ENCODE peak calls at places on chromosomes 16 and 17, in ten cellular contexts. One of them, this sample, is unnamed.

GRCh38 chr16:67084345-67085028 is 25.3 kb upstream of the PHAF1 start:
- DNase-seq in occipital lobe: no peak
- DNase-seq in pancreas: no peak
- DNase-seq in foreskin melanocyte: no peak
- DNase-seq in activated CD4-positive, alpha-beta T cell treated with anti-CD3 and anti-CD28 coated beads, Interleukin-2, amount 10 ng/mL, durations not matched to agents 7 days and 5 days: no peak
- DNase-seq in erythroblast: no peak
- DNase-seq in iris pigment epithelial cell: peak; percentile 79
- DNase-seq in C1 segment of cervical spinal cord: no peak
- DNase-seq in mesothelial cell of epicardium: no peak
- DNase-seq in progenitor cell of endocrine pancreas: no peak
- DNase-seq in this sample: no peak

GRCh38 chr16:4214215-4214621 is 27.7 kb downstream of the SRL start:
- DNase-seq in occipital lobe: no peak
- DNase-seq in pancreas: no peak
- DNase-seq in foreskin melanocyte: no peak
- DNase-seq in activated CD4-positive, alpha-beta T cell treated with anti-CD3 and anti-CD28 coated beads, Interleukin-2, amount 10 ng/mL, durations not matched to agents 7 days and 5 days: no peak
- DNase-seq in erythroblast: no peak
- DNase-seq in iris pigment epithelial cell: peak; percentile 94
- DNase-seq in C1 segment of cervical spinal cord: no peak
- DNase-seq in mesothelial cell of epicardium: no peak
- DNase-seq in progenitor cell of endocrine pancreas: no peak
- DNase-seq in this sample: no peak

GRCh38 chr17:13311301-13311700 is 290.4 kb downstream of the HS3ST3A1 start:
- DNase-seq in occipital lobe: no peak
- DNase-seq in pancreas: no peak
- DNase-seq in foreskin melanocyte: peak; percentile 57
- DNase-seq in activated CD4-positive, alpha-beta T cell treated with anti-CD3 and anti-CD28 coated beads, Interleukin-2, amount 10 ng/mL, durations not matched to agents 7 days and 5 days: no peak
- DNase-seq in erythroblast: no peak
- DNase-seq in iris pigment epithelial cell: peak; percentile 37
- DNase-seq in C1 segment of cervical spinal cord: no peak
- DNase-seq in mesothelial cell of epicardium: no peak
- DNase-seq in progenitor cell of endocrine pancreas: no peak
- DNase-seq in this sample: no peak

GRCh38 chr17:40548982-40549680 is 16.1 kb downstream of the CCR7 start:
- DNase-seq in occipital lobe: no peak
- DNase-seq in pancreas: peak; percentile 45
- DNase-seq in foreskin melanocyte: peak; percentile 27
- DNase-seq in activated CD4-positive, alpha-beta T cell treated with anti-CD3 and anti-CD28 coated beads, Interleukin-2, amount 10 ng/mL, durations not matched to agents 7 days and 5 days: peak; percentile 18
- DNase-seq in erythroblast: no peak
- DNase-seq in iris pigment epithelial cell: peak; percentile 98
- DNase-seq in C1 segment of cervical spinal cord: no peak
- DNase-seq in mesothelial cell of epicardium: peak; percentile 36
- DNase-seq in progenitor cell of endocrine pancreas: peak; percentile 8
- DNase-seq in this sample: no peak

GRCh38 chr17:77865109-77865611 is 93.3 kb upstream of the TNRC6C start:
- DNase-seq in occipital lobe: no peak
- DNase-seq in pancreas: peak; percentile 47
- DNase-seq in foreskin melanocyte: no peak
- DNase-seq in activated CD4-positive, alpha-beta T cell treated with anti-CD3 and anti-CD28 coated beads, Interleukin-2, amount 10 ng/mL, durations not matched to agents 7 days and 5 days: no peak
- DNase-seq in erythroblast: no peak
- DNase-seq in iris pigment epithelial cell: no peak
- DNase-seq in C1 segment of cervical spinal cord: no peak
- DNase-seq in mesothelial cell of epicardium: no peak
- DNase-seq in progenitor cell of endocrine pancreas: no peak
- DNase-seq in this sample: no peak

GRCh38 chr16:56669005-56669839 is at the start of gene MT1H:
- DNase-seq in occipital lobe: no peak
- DNase-seq in pancreas: peak; percentile 82
- DNase-seq in foreskin melanocyte: no peak
- DNase-seq in activated CD4-positive, alpha-beta T cell treated with anti-CD3 and anti-CD28 coated beads, Interleukin-2, amount 10 ng/mL, durations not matched to agents 7 days and 5 days: peak; percentile 17
- DNase-seq in erythroblast: peak; percentile 36
- DNase-seq in iris pigment epithelial cell: no peak
- DNase-seq in C1 segment of cervical spinal cord: no peak
- DNase-seq in mesothelial cell of epicardium: no peak
- DNase-seq in progenitor cell of endocrine pancreas: no peak
- DNase-seq in this sample: no peak

GRCh38 chr16:82344157-82344556 is 174.1 kb upstream of the MPHOSPH6 start:
- DNase-seq in occipital lobe: peak; percentile 2
- DNase-seq in pancreas: no peak
- DNase-seq in foreskin melanocyte: no peak
- DNase-seq in activated CD4-positive, alpha-beta T cell treated with anti-CD3 and anti-CD28 coated beads, Interleukin-2, amount 10 ng/mL, durations not matched to agents 7 days and 5 days: no peak
- DNase-seq in erythroblast: no peak
- DNase-seq in iris pigment epithelial cell: peak; percentile 10
- DNase-seq in C1 segment of cervical spinal cord: peak; percentile 12
- DNase-seq in mesothelial cell of epicardium: no peak
- DNase-seq in progenitor cell of endocrine pancreas: no peak
- DNase-seq in this sample: no peak

GRCh38 chr17:56230660-56231059 is 77.4 kb downstream of the ANKFN1 start:
- DNase-seq in occipital lobe: no peak
- DNase-seq in pancreas: no peak
- DNase-seq in foreskin melanocyte: no peak
- DNase-seq in activated CD4-positive, alpha-beta T cell treated with anti-CD3 and anti-CD28 coated beads, Interleukin-2, amount 10 ng/mL, durations not matched to agents 7 days and 5 days: no peak
- DNase-seq in erythroblast: no peak
- DNase-seq in iris pigment epithelial cell: no peak
- DNase-seq in C1 segment of cervical spinal cord: no peak
- DNase-seq in mesothelial cell of epicardium: no peak
- DNase-seq in progenitor cell of endocrine pancreas: no peak
- DNase-seq in this sample: no peak

GRCh38 chr16:50386819-50387218 is 18.0 kb upstream of the BRD7 start:
- DNase-seq in occipital lobe: no peak
- DNase-seq in pancreas: no peak
- DNase-seq in foreskin melanocyte: no peak
- DNase-seq in activated CD4-positive, alpha-beta T cell treated with anti-CD3 and anti-CD28 coated beads, Interleukin-2, amount 10 ng/mL, durations not matched to agents 7 days and 5 days: no peak
- DNase-seq in erythroblast: no peak
- DNase-seq in iris pigment epithelial cell: no peak
- DNase-seq in C1 segment of cervical spinal cord: no peak
- DNase-seq in mesothelial cell of epicardium: no peak
- DNase-seq in progenitor cell of endocrine pancreas: no peak
- DNase-seq in this sample: no peak

GRCh38 chr16:48053346-48053745 is 102.4 kb downstream of the ABCC12 start:
- DNase-seq in occipital lobe: no peak
- DNase-seq in pancreas: no peak
- DNase-seq in foreskin melanocyte: peak; percentile 89
- DNase-seq in activated CD4-positive, alpha-beta T cell treated with anti-CD3 and anti-CD28 coated beads, Interleukin-2, amount 10 ng/mL, durations not matched to agents 7 days and 5 days: no peak
- DNase-seq in erythroblast: no peak
- DNase-seq in iris pigment epithelial cell: peak; percentile 75
- DNase-seq in C1 segment of cervical spinal cord: no peak
- DNase-seq in mesothelial cell of epicardium: peak; percentile 53
- DNase-seq in progenitor cell of endocrine pancreas: peak; percentile 35
- DNase-seq in this sample: no peak

GRCh38 chr16:11417487-11417886 is 72.2 kb downstream of the RMI2 start:
- DNase-seq in occipital lobe: no peak
- DNase-seq in pancreas: no peak
- DNase-seq in foreskin melanocyte: no peak
- DNase-seq in activated CD4-positive, alpha-beta T cell treated with anti-CD3 and anti-CD28 coated beads, Interleukin-2, amount 10 ng/mL, durations not matched to agents 7 days and 5 days: no peak
- DNase-seq in erythroblast: no peak
- DNase-seq in iris pigment epithelial cell: no peak
- DNase-seq in C1 segment of cervical spinal cord: no peak
- DNase-seq in mesothelial cell of epicardium: no peak
- DNase-seq in progenitor cell of endocrine pancreas: no peak
- DNase-seq in this sample: no peak

GRCh38 chr17:47852113-47852949 is 1.4 kb upstream of the SP6 start:
- DNase-seq in occipital lobe: no peak
- DNase-seq in pancreas: no peak
- DNase-seq in foreskin melanocyte: no peak
- DNase-seq in activated CD4-positive, alpha-beta T cell treated with anti-CD3 and anti-CD28 coated beads, Interleukin-2, amount 10 ng/mL, durations not matched to agents 7 days and 5 days: no peak
- DNase-seq in erythroblast: no peak
- DNase-seq in iris pigment epithelial cell: no peak
- DNase-seq in C1 segment of cervical spinal cord: no peak
- DNase-seq in mesothelial cell of epicardium: no peak
- DNase-seq in progenitor cell of endocrine pancreas: no peak
- DNase-seq in this sample: peak; percentile 69

GRCh38 chr17:11294826-11295225 is 53.8 kb downstream of the SHISA6 start:
- DNase-seq in occipital lobe: no peak
- DNase-seq in pancreas: no peak
- DNase-seq in foreskin melanocyte: no peak
- DNase-seq in activated CD4-positive, alpha-beta T cell treated with anti-CD3 and anti-CD28 coated beads, Interleukin-2, amount 10 ng/mL, durations not matched to agents 7 days and 5 days: no peak
- DNase-seq in erythroblast: no peak
- DNase-seq in iris pigment epithelial cell: no peak
- DNase-seq in C1 segment of cervical spinal cord: no peak
- DNase-seq in mesothelial cell of epicardium: no peak
- DNase-seq in progenitor cell of endocrine pancreas: no peak
- DNase-seq in this sample: no peak

GRCh38 chr17:17814162-17815061 is 22.4 kb downstream of the SREBF1 start:
- DNase-seq in occipital lobe: no peak
- DNase-seq in pancreas: no peak
- DNase-seq in foreskin melanocyte: no peak
- DNase-seq in activated CD4-positive, alpha-beta T cell treated with anti-CD3 and anti-CD28 coated beads, Interleukin-2, amount 10 ng/mL, durations not matched to agents 7 days and 5 days: no peak
- DNase-seq in erythroblast: no peak
- DNase-seq in iris pigment epithelial cell: no peak
- DNase-seq in C1 segment of cervical spinal cord: no peak
- DNase-seq in mesothelial cell of epicardium: no peak
- DNase-seq in progenitor cell of endocrine pancreas: no peak
- DNase-seq in this sample: no peak

GRCh38 chr16:10738231-10739077 is 5.2 kb upstream of the NUBP1 start:
- DNase-seq in occipital lobe: peak; percentile 71
- DNase-seq in pancreas: no peak
- DNase-seq in foreskin melanocyte: peak; percentile 46
- DNase-seq in activated CD4-positive, alpha-beta T cell treated with anti-CD3 and anti-CD28 coated beads, Interleukin-2, amount 10 ng/mL, durations not matched to agents 7 days and 5 days: peak; percentile 56
- DNase-seq in erythroblast: peak; percentile 41
- DNase-seq in iris pigment epithelial cell: peak; percentile 84
- DNase-seq in C1 segment of cervical spinal cord: peak; percentile 41
- DNase-seq in mesothelial cell of epicardium: no peak
- DNase-seq in progenitor cell of endocrine pancreas: no peak
- DNase-seq in this sample: peak; percentile 62

GRCh38 chr17:82432017-82432416 is 13.6 kb upstream of the OGFOD3 start:
- DNase-seq in occipital lobe: no peak
- DNase-seq in pancreas: no peak
- DNase-seq in foreskin melanocyte: no peak
- DNase-seq in activated CD4-positive, alpha-beta T cell treated with anti-CD3 and anti-CD28 coated beads, Interleukin-2, amount 10 ng/mL, durations not matched to agents 7 days and 5 days: no peak
- DNase-seq in erythroblast: no peak
- DNase-seq in iris pigment epithelial cell: no peak
- DNase-seq in C1 segment of cervical spinal cord: no peak
- DNase-seq in mesothelial cell of epicardium: no peak
- DNase-seq in progenitor cell of endocrine pancreas: no peak
- DNase-seq in this sample: no peak

GRCh38 chr17:73657473-73658116 is 13.3 kb upstream of the SDK2 start:
- DNase-seq in occipital lobe: no peak
- DNase-seq in pancreas: peak; percentile 85
- DNase-seq in foreskin melanocyte: no peak
- DNase-seq in activated CD4-positive, alpha-beta T cell treated with anti-CD3 and anti-CD28 coated beads, Interleukin-2, amount 10 ng/mL, durations not matched to agents 7 days and 5 days: peak; percentile 15
- DNase-seq in erythroblast: no peak
- DNase-seq in iris pigment epithelial cell: peak; percentile 17
- DNase-seq in C1 segment of cervical spinal cord: no peak
- DNase-seq in mesothelial cell of epicardium: peak; percentile 72
- DNase-seq in progenitor cell of endocrine pancreas: peak; percentile 43
- DNase-seq in this sample: peak; percentile 29

GRCh38 chr16:85204242-85205010 is 92.2 kb upstream of the CIBAR2 start:
- DNase-seq in occipital lobe: no peak
- DNase-seq in pancreas: no peak
- DNase-seq in foreskin melanocyte: peak; percentile 6
- DNase-seq in activated CD4-positive, alpha-beta T cell treated with anti-CD3 and anti-CD28 coated beads, Interleukin-2, amount 10 ng/mL, durations not matched to agents 7 days and 5 days: no peak
- DNase-seq in erythroblast: no peak
- DNase-seq in iris pigment epithelial cell: peak; percentile 82
- DNase-seq in C1 segment of cervical spinal cord: no peak
- DNase-seq in mesothelial cell of epicardium: no peak
- DNase-seq in progenitor cell of endocrine pancreas: no peak
- DNase-seq in this sample: no peak

GRCh38 chr17:77546772-77547201 is 406.0 kb downstream of the SEC14L1 start:
- DNase-seq in occipital lobe: no peak
- DNase-seq in pancreas: no peak
- DNase-seq in foreskin melanocyte: no peak
- DNase-seq in activated CD4-positive, alpha-beta T cell treated with anti-CD3 and anti-CD28 coated beads, Interleukin-2, amount 10 ng/mL, durations not matched to agents 7 days and 5 days: no peak
- DNase-seq in erythroblast: no peak
- DNase-seq in iris pigment epithelial cell: no peak
- DNase-seq in C1 segment of cervical spinal cord: no peak
- DNase-seq in mesothelial cell of epicardium: no peak
- DNase-seq in progenitor cell of endocrine pancreas: no peak
- DNase-seq in this sample: no peak

GRCh38 chr17:65198653-65199382 is 61.6 kb downstream of the RGS9 start:
- DNase-seq in occipital lobe: no peak
- DNase-seq in pancreas: no peak
- DNase-seq in foreskin melanocyte: peak; percentile 50
- DNase-seq in activated CD4-positive, alpha-beta T cell treated with anti-CD3 and anti-CD28 coated beads, Interleukin-2, amount 10 ng/mL, durations not matched to agents 7 days and 5 days: peak; percentile 28
- DNase-seq in erythroblast: peak; percentile 71
- DNase-seq in iris pigment epithelial cell: peak; percentile 53
- DNase-seq in C1 segment of cervical spinal cord: peak; percentile 13
- DNase-seq in mesothelial cell of epicardium: peak; percentile 47
- DNase-seq in progenitor cell of endocrine pancreas: no peak
- DNase-seq in this sample: peak; percentile 62

GRCh38 chr16:69435977-69436729 is 11.7 kb downstream of the CYB5B start:
- DNase-seq in occipital lobe: no peak
- DNase-seq in pancreas: no peak
- DNase-seq in foreskin melanocyte: no peak
- DNase-seq in activated CD4-positive, alpha-beta T cell treated with anti-CD3 and anti-CD28 coated beads, Interleukin-2, amount 10 ng/mL, durations not matched to agents 7 days and 5 days: no peak
- DNase-seq in erythroblast: no peak
- DNase-seq in iris pigment epithelial cell: no peak
- DNase-seq in C1 segment of cervical spinal cord: no peak
- DNase-seq in mesothelial cell of epicardium: no peak
- DNase-seq in progenitor cell of endocrine pancreas: no peak
- DNase-seq in this sample: no peak

GRCh38 chr16:65689726-65690125 is 567.9 kb upstream of the CDH11 start:
- DNase-seq in occipital lobe: no peak
- DNase-seq in pancreas: no peak
- DNase-seq in foreskin melanocyte: no peak
- DNase-seq in activated CD4-positive, alpha-beta T cell treated with anti-CD3 and anti-CD28 coated beads, Interleukin-2, amount 10 ng/mL, durations not matched to agents 7 days and 5 days: no peak
- DNase-seq in erythroblast: no peak
- DNase-seq in iris pigment epithelial cell: no peak
- DNase-seq in C1 segment of cervical spinal cord: no peak
- DNase-seq in mesothelial cell of epicardium: no peak
- DNase-seq in progenitor cell of endocrine pancreas: no peak
- DNase-seq in this sample: no peak

GRCh38 chr17:77501101-77501566 is 360.4 kb downstream of the SEC14L1 start:
- DNase-seq in occipital lobe: no peak
- DNase-seq in pancreas: no peak
- DNase-seq in foreskin melanocyte: no peak
- DNase-seq in activated CD4-positive, alpha-beta T cell treated with anti-CD3 and anti-CD28 coated beads, Interleukin-2, amount 10 ng/mL, durations not matched to agents 7 days and 5 days: peak; percentile 46
- DNase-seq in erythroblast: peak; percentile 27
- DNase-seq in iris pigment epithelial cell: no peak
- DNase-seq in C1 segment of cervical spinal cord: no peak
- DNase-seq in mesothelial cell of epicardium: no peak
- DNase-seq in progenitor cell of endocrine pancreas: no peak
- DNase-seq in this sample: peak; percentile 66

GRCh38 chr17:69418535-69418934 is 4.0 kb downstream of the MAP2K6 start:
- DNase-seq in occipital lobe: no peak
- DNase-seq in pancreas: no peak
- DNase-seq in foreskin melanocyte: no peak
- DNase-seq in activated CD4-positive, alpha-beta T cell treated with anti-CD3 and anti-CD28 coated beads, Interleukin-2, amount 10 ng/mL, durations not matched to agents 7 days and 5 days: no peak
- DNase-seq in erythroblast: no peak
- DNase-seq in iris pigment epithelial cell: peak; percentile 30
- DNase-seq in C1 segment of cervical spinal cord: no peak
- DNase-seq in mesothelial cell of epicardium: no peak
- DNase-seq in progenitor cell of endocrine pancreas: no peak
- DNase-seq in this sample: no peak

GRCh38 chr17:41519501-41520224 is 973 bp upstream of the KRT15 start:
- DNase-seq in occipital lobe: no peak
- DNase-seq in pancreas: no peak
- DNase-seq in foreskin melanocyte: no peak
- DNase-seq in activated CD4-positive, alpha-beta T cell treated with anti-CD3 and anti-CD28 coated beads, Interleukin-2, amount 10 ng/mL, durations not matched to agents 7 days and 5 days: no peak
- DNase-seq in erythroblast: no peak
- DNase-seq in iris pigment epithelial cell: no peak
- DNase-seq in C1 segment of cervical spinal cord: no peak
- DNase-seq in mesothelial cell of epicardium: no peak
- DNase-seq in progenitor cell of endocrine pancreas: no peak
- DNase-seq in this sample: peak; percentile 70

GRCh38 chr17:17108681-17109049 is 66.4 kb downstream of the MPRIP start:
- DNase-seq in occipital lobe: peak; percentile 59
- DNase-seq in pancreas: no peak
- DNase-seq in foreskin melanocyte: no peak
- DNase-seq in activated CD4-positive, alpha-beta T cell treated with anti-CD3 and anti-CD28 coated beads, Interleukin-2, amount 10 ng/mL, durations not matched to agents 7 days and 5 days: no peak
- DNase-seq in erythroblast: no peak
- DNase-seq in iris pigment epithelial cell: no peak
- DNase-seq in C1 segment of cervical spinal cord: peak; percentile 48
- DNase-seq in mesothelial cell of epicardium: no peak
- DNase-seq in progenitor cell of endocrine pancreas: no peak
- DNase-seq in this sample: no peak

GRCh38 chr16:47815655-47816054 is 340.1 kb downstream of the ABCC12 start:
- DNase-seq in occipital lobe: no peak
- DNase-seq in pancreas: no peak
- DNase-seq in foreskin melanocyte: no peak
- DNase-seq in activated CD4-positive, alpha-beta T cell treated with anti-CD3 and anti-CD28 coated beads, Interleukin-2, amount 10 ng/mL, durations not matched to agents 7 days and 5 days: no peak
- DNase-seq in erythroblast: no peak
- DNase-seq in iris pigment epithelial cell: peak; percentile 51
- DNase-seq in C1 segment of cervical spinal cord: no peak
- DNase-seq in mesothelial cell of epicardium: no peak
- DNase-seq in progenitor cell of endocrine pancreas: no peak
- DNase-seq in this sample: no peak

GRCh38 chr17:78365561-78366108 is 5.8 kb upstream of the SOCS3 start:
- DNase-seq in occipital lobe: no peak
- DNase-seq in pancreas: no peak
- DNase-seq in foreskin melanocyte: no peak
- DNase-seq in activated CD4-positive, alpha-beta T cell treated with anti-CD3 and anti-CD28 coated beads, Interleukin-2, amount 10 ng/mL, durations not matched to agents 7 days and 5 days: no peak
- DNase-seq in erythroblast: no peak
- DNase-seq in iris pigment epithelial cell: no peak
- DNase-seq in C1 segment of cervical spinal cord: no peak
- DNase-seq in mesothelial cell of epicardium: no peak
- DNase-seq in progenitor cell of endocrine pancreas: no peak
- DNase-seq in this sample: no peak

This sample was measured in K562.